ENCODE peak calls at places on chromosomes 3 and 15, in eight cellular contexts. D is lower lobe of right lung; N is CD8-positive, alpha-beta T cell; R is adrenal gland; V is H1; C is neural progenitor cell; P is left lung; J is A673. T is an unnamed sample. For H3K27me3, the result is how much of the 10 kb centered on the place peaks cover.

GRCh38 chr15:99436472-99437314 is 129.1 kb upstream of the MEF2A start:
- DNase-seq in D (no peak), N (no peak), R (peak), V (no peak), C (no peak), P (no peak), J (no peak), T (no peak)

GRCh38 chr3:110814170-110815007 is 257.2 kb upstream of the NECTIN3 start:
- DNase-seq in D (no peak), N (peak), R (no peak), V (no peak), C (peak), P (no peak), J (no peak), T (no peak)

GRCh38 chr3:127040216-127040615 is 57.3 kb downstream of the PLXNA1 start:
- DNase-seq in D (no peak), N (no peak), R (peak), V (no peak), C (no peak), P (no peak), J (no peak), T (no peak)

GRCh38 chr15:36373549-36373948 is 205.9 kb upstream of the CDIN1 start:
- DNase-seq in D (no peak), N (no peak), R (no peak), V (no peak), C (no peak), P (no peak), J (no peak), T (no peak)

GRCh38 chr15:81297147-81297572 is 26.8 kb downstream of the STARD5 start:
- DNase-seq in D (no peak), N (no peak), R (no peak), V (no peak), C (no peak), P (no peak), J (peak), T (no peak)

GRCh38 chr3:24123596-24123995 is 178.5 kb downstream of the NR1D2 start:
- DNase-seq in D (no peak), N (no peak), R (no peak), V (no peak), C (no peak), P (no peak), J (peak), T (no peak)

GRCh38 chr3:62373714-62374333 is 474 bp upstream of the FEZF2 start:
- DNase-seq in D (no peak), N (no peak), R (no peak), V (no peak), C (peak), P (peak), J (no peak), T (no peak)

GRCh38 chr3:27079427-27080105 is 289.6 kb downstream of the NEK10 start:
- DNase-seq in D (no peak), N (no peak), R (no peak), V (no peak), C (no peak), P (no peak), J (peak), T (no peak)

GRCh38 chr15:78906310-78906608 is 33.6 kb downstream of the MORF4L1 start:
- DNase-seq in D (no peak), N (no peak), R (peak), V (no peak), C (no peak), P (no peak), J (no peak), T (no peak)

GRCh38 chr15:77915261-77915960 is 162.1 kb downstream of the TBC1D2B start:
- DNase-seq in D (no peak), N (no peak), R (no peak), V (no peak), C (no peak), P (no peak), J (no peak), T (no peak)

GRCh38 chr3:33658971-33659848 is 58.8 kb downstream of the CLASP2 start:
- DNase-seq in D (peak), N (peak), R (peak), V (peak), C (peak), P (peak), J (peak), T (no peak)

GRCh38 chr3:46905661-46906451 is 28.3 kb downstream of the PTH1R start:
- DNase-seq in D (peak), N (peak), R (no peak), V (no peak), C (no peak), P (no peak), J (no peak), T (no peak)

GRCh38 chr15:84961707-84962106 is 19.9 kb upstream of the PDE8A start:
- DNase-seq in D (no peak), N (no peak), R (no peak), V (no peak), C (no peak), P (no peak), J (no peak), T (no peak)

GRCh38 chr15:85477061-85477460 is 96.7 kb downstream of the AKAP13 start:
- DNase-seq in D (no peak), N (no peak), R (no peak), V (no peak), C (no peak), P (no peak), J (no peak), T (no peak)

GRCh38 chr15:70348581-70349344 is 251.0 kb upstream of the TLE3 start:
- DNase-seq in D (peak), N (no peak), R (peak), V (no peak), C (no peak), P (no peak), J (no peak), T (no peak)

GRCh38 chr3:30689202-30689641 is 82.8 kb downstream of the TGFBR2 start:
- DNase-seq in D (no peak), N (no peak), R (peak), V (no peak), C (no peak), P (no peak), J (peak), T (no peak)

GRCh38 chr3:69716119-69716518 is 23.1 kb upstream of the MITF start:
- DNase-seq in D (no peak), N (no peak), R (no peak), V (no peak), C (no peak), P (no peak), J (no peak), T (no peak)

GRCh38 chr3:181326637-181327223 is 337.2 kb upstream of the DNAJC19 start:
- DNase-seq in D (no peak), N (no peak), R (no peak), V (no peak), C (peak), P (no peak), J (peak), T (no peak)

GRCh38 chr15:63605816-63606215 is 8.6 kb downstream of the FBXL22 start:
- DNase-seq in D (no peak), N (peak), R (no peak), V (no peak), C (no peak), P (no peak), J (no peak), T (no peak)

GRCh38 chr3:4821331-4821730 is 157.9 kb upstream of the BHLHE40 start:
- DNase-seq in D (no peak), N (no peak), R (no peak), V (no peak), C (no peak), P (no peak), J (no peak), T (no peak)

DNA sequence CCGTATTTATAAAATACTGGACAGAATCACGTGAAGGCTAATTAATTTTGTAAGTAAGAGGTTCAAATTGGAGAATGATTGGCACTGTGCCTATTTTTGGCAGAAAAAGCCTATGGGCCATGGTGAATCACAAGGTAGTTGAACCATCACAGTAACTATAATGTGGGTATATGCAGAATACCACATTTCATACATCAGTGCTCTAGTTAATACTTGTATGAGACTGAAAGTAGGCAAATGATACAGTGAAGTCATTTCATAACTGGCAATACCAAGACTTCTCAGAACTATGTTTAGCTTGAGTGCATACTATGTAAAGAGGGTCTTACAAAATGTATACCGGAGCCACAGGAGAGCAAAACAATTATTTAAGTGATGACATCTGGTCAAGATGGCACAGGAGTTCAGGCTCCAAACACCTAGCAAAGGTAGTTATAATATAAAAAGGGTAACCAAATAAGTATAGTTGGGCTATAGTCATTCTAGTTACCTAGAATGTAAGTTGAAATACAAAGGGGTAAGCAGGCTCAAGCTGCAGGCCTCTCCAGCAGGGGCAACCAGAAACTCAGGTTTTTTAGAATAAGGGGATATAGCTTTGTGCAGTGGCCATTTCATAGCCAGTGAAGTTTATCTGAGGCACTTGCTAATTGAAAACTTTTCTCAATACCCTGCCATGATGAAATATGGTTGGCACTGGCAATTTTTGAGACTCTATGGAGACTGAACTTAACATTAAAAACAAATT is 19.1 kb downstream of the GPR160 start:
- DNase-seq in D (no peak), N (no peak), R (no peak), V (no peak), C (no peak), P (no peak), J (no peak), T (no peak)
- H3K4me3 ChIP-seq in D (no peak), N (no peak), R (no peak), V (no peak), C (no peak), P (no peak), J (no peak), T (no peak)

DNA sequence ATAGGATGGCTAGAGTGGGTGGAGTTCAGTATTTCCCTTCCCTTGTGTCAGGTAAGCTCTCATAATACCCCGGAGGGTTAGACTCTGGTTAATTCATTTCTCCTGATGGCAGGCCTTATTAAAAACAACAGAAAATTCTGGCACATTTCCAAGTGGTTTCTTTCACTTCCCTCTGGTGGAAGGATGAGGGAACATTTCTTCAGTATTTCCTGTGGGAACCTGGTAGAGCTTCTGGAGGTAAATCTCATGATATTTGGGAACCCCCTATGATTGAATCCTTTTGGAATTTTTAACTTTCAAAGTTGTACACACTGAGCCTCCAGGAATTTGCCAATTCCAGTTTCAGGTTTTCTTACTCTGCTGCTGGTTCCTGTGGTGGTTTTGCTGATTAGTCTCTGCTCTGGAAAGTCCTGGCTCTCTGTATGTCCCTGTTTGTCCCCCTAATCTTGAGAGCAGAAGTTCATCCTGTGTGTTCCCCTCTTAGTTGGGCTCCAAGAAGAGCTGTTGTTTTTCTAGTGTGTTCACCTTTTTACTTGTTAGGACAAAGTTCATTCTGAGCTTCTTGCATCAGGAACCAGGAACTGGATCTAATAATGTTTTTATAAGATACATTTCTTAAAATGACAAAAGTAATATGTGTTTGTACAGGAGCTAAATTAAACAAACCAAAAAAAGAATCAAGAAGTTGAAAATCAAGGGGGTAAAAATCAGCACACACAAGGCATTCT is 12.1 kb downstream of the CHRNA7 start:
- DNase-seq in D (no peak), N (no peak), R (no peak), V (no peak), C (no peak), P (no peak), J (peak), T (no peak)
- TF ChIP-seq CTCF in D (no peak), N (no peak), R (no peak), V (no peak), C (no peak), P (no peak), J (no peak), T (peak)

GRCh38 chr3:137766069-137766960 is 2.2 kb downstream of the SOX14 start:
- DNase-seq in D (no peak), N (no peak), R (no peak), V (no peak), C (peak), P (no peak), J (no peak), T (no peak)
- H3K27me3 ChIP-seq in D (half or more), N (under half), R (half or more), V (half or more), C (half or more), P (half or more), J (half or more), T (half or more)

GRCh38 chr3:48692551-48692950 is 6.8 kb upstream of the NCKIPSD start:
- DNase-seq in D (no peak), N (no peak), R (no peak), V (no peak), C (no peak), P (no peak), J (no peak), T (no peak)

GRCh38 chr3:48694610-48695051 is 8.9 kb upstream of the NCKIPSD start:
- DNase-seq in D (peak), N (no peak), R (peak), V (no peak), C (no peak), P (no peak), J (peak), T (no peak)

GRCh38 chr3:48695113-48695753 is 9.5 kb upstream of the NCKIPSD start:
- DNase-seq in D (no peak), N (peak), R (peak), V (peak), C (peak), P (no peak), J (peak), T (no peak)

GRCh38 chr3:48696156-48696555 is 10.4 kb upstream of the NCKIPSD start:
- DNase-seq in D (no peak), N (no peak), R (no peak), V (no peak), C (no peak), P (no peak), J (no peak), T (no peak)

GRCh38 chr3:48693826-48694225 is 8.1 kb upstream of the NCKIPSD start:
- DNase-seq in D (no peak), N (no peak), R (no peak), V (no peak), C (no peak), P (no peak), J (no peak), T (no peak)
- H3K4me3 ChIP-seq in D (peak), N (no peak), R (peak), V (no peak), C (no peak), P (no peak), J (no peak), T (no peak)

GRCh38 chr3:11819146-11819545 is 27.5 kb downstream of the TAMM41 start:
- DNase-seq in D (no peak), N (no peak), R (no peak), V (no peak), C (no peak), P (no peak), J (no peak), T (no peak)

GRCh38 chr3:11825271-11825670 is 21.4 kb downstream of the TAMM41 start:
- DNase-seq in D (no peak), N (no peak), R (no peak), V (no peak), C (no peak), P (no peak), J (no peak), T (no peak)

GRCh38 chr3:11818033-11818432 is 28.7 kb downstream of the TAMM41 start:
- DNase-seq in D (no peak), N (no peak), R (no peak), V (no peak), C (no peak), P (no peak), J (no peak), T (no peak)

DNA sequence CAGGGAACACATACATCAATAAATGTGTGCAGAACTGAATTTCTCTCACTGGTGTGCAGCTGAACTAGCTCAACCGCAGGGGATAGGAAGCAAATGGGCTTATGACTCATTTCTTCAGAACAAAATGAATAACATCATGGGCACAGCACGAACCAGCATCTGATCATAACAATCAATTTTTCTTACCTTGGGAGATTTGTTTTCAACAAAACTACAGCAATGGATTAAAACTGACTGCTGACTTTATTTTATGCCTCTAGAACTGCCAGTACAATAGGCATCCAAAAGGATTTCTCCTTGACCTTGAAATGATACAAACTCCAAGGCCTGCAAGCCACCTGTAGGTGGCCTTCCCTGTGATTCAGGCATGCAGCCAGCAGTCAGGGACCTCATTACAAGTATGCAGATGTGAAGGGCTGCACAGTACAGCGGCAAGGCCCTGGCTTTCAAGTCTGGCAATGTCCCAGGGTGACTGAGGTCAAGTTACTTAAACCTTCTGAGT is 26.1 kb downstream of the TAMM41 start:
- DNase-seq in D (no peak), N (no peak), R (peak), V (no peak), C (no peak), P (no peak), J (peak), T (no peak)
- TF ChIP-seq CTCF in D (no peak), N (no peak), R (no peak), V (no peak), C (no peak), P (no peak), J (no peak), T (no peak)